ENCODE peak calls at places on chromosomes 4 and X, in ten cellular contexts. One of them, this sample, is unnamed.

GRCh38 chr4:83252782-83253405 is 31.7 kb downstream of the COQ2 start:
- DNase-seq in PC-3: peak; percentile 70
- DNase-seq in NCI-H2081: peak; percentile 66
- DNase-seq in GF-D8: peak; percentile 70
- DNase-seq in amniotic stem cell: no peak
- DNase-seq in NCI-H1930: peak; percentile 59
- DNase-seq in activated T-helper 1 cell treated with Interleukin-2 at 50 U/mL for 16 hours: peak; percentile 55
- DNase-seq in endothelial cell: peak; percentile 81
- DNase-seq in ELF-1: peak; percentile 82
- DNase-seq in mesenchymal stem cell: peak; percentile 73
- DNase-seq in this sample: peak; percentile 70

GRCh38 chr4:7811536-7812190 is 128.0 kb downstream of the AFAP1 start:
- DNase-seq in GF-D8: no peak
- DNase-seq in PC-3: no peak
- DNase-seq in NCI-H1930: no peak
- DNase-seq in ELF-1: peak; percentile 49
- DNase-seq in amniotic stem cell: peak; percentile 78
- DNase-seq in mesenchymal stem cell: peak; percentile 87
- DNase-seq in NCI-H2081: no peak
- DNase-seq in activated T-helper 1 cell treated with Interleukin-2 at 50 U/mL for 16 hours: no peak
- DNase-seq in endothelial cell: no peak
- DNase-seq in this sample: no peak

GRCh38 chrX:21960569-21960968 is 20.1 kb downstream of the SMS start:
- DNase-seq in NCI-H2081: no peak
- DNase-seq in amniotic stem cell: no peak
- DNase-seq in GF-D8: no peak
- DNase-seq in ELF-1: no peak
- DNase-seq in NCI-H1930: no peak
- DNase-seq in activated T-helper 1 cell treated with Interleukin-2 at 50 U/mL for 16 hours: no peak
- DNase-seq in endothelial cell: no peak
- DNase-seq in mesenchymal stem cell: peak; percentile 38
- DNase-seq in PC-3: no peak
- DNase-seq in this sample: no peak

GRCh38 chr4:159178147-159178541 is 75.3 kb downstream of the RAPGEF2 start:
- DNase-seq in ELF-1: no peak
- DNase-seq in mesenchymal stem cell: peak; percentile 44
- DNase-seq in amniotic stem cell: no peak
- DNase-seq in endothelial cell: no peak
- DNase-seq in activated T-helper 1 cell treated with Interleukin-2 at 50 U/mL for 16 hours: no peak
- DNase-seq in PC-3: no peak
- DNase-seq in NCI-H2081: no peak
- DNase-seq in GF-D8: peak; percentile 43
- DNase-seq in NCI-H1930: no peak
- DNase-seq in this sample: no peak

GRCh38 chr4:171242831-171243230 is 570.4 kb upstream of the GALNTL6 start:
- DNase-seq in amniotic stem cell: no peak
- DNase-seq in NCI-H1930: no peak
- DNase-seq in activated T-helper 1 cell treated with Interleukin-2 at 50 U/mL for 16 hours: no peak
- DNase-seq in PC-3: no peak
- DNase-seq in NCI-H2081: no peak
- DNase-seq in ELF-1: no peak
- DNase-seq in endothelial cell: no peak
- DNase-seq in mesenchymal stem cell: no peak
- DNase-seq in GF-D8: no peak
- DNase-seq in this sample: no peak

GRCh38 chrX:78321809-78322208 is 5.6 kb downstream of the CYSLTR1 start:
- DNase-seq in amniotic stem cell: no peak
- DNase-seq in ELF-1: no peak
- DNase-seq in GF-D8: peak; percentile 82
- DNase-seq in PC-3: peak; percentile 40
- DNase-seq in mesenchymal stem cell: no peak
- DNase-seq in NCI-H1930: no peak
- DNase-seq in endothelial cell: no peak
- DNase-seq in NCI-H2081: no peak
- DNase-seq in activated T-helper 1 cell treated with Interleukin-2 at 50 U/mL for 16 hours: peak; percentile 27
- DNase-seq in this sample: no peak

GRCh38 chr4:91233164-91233563 is 1070.6 kb upstream of the GRID2 start:
- DNase-seq in endothelial cell: no peak
- DNase-seq in NCI-H1930: no peak
- DNase-seq in activated T-helper 1 cell treated with Interleukin-2 at 50 U/mL for 16 hours: no peak
- DNase-seq in ELF-1: no peak
- DNase-seq in mesenchymal stem cell: no peak
- DNase-seq in PC-3: no peak
- DNase-seq in NCI-H2081: no peak
- DNase-seq in amniotic stem cell: no peak
- DNase-seq in GF-D8: no peak
- DNase-seq in this sample: no peak

GRCh38 chrX:155535866-155536265 is 76.9 kb downstream of the TMLHE start:
- DNase-seq in NCI-H2081: no peak
- DNase-seq in mesenchymal stem cell: no peak
- DNase-seq in PC-3: peak; percentile 25
- DNase-seq in ELF-1: no peak
- DNase-seq in NCI-H1930: no peak
- DNase-seq in activated T-helper 1 cell treated with Interleukin-2 at 50 U/mL for 16 hours: no peak
- DNase-seq in amniotic stem cell: no peak
- DNase-seq in GF-D8: no peak
- DNase-seq in endothelial cell: no peak
- DNase-seq in this sample: no peak

GRCh38 chr4:108683479-108683878 is 33.1 kb downstream of the OSTC start:
- DNase-seq in activated T-helper 1 cell treated with Interleukin-2 at 50 U/mL for 16 hours: no peak
- DNase-seq in mesenchymal stem cell: peak; percentile 50
- DNase-seq in amniotic stem cell: no peak
- DNase-seq in GF-D8: no peak
- DNase-seq in ELF-1: no peak
- DNase-seq in NCI-H2081: no peak
- DNase-seq in endothelial cell: no peak
- DNase-seq in PC-3: peak; percentile 49
- DNase-seq in NCI-H1930: no peak
- DNase-seq in this sample: peak; percentile 25